ENCODE peak calls at places on chromosomes 13 and 19, in five cellular contexts. V, A, X, E and H are unnamed samples.
A peak's percentile ranks its signal among the peaks of the same experiment; 100 is the strongest.

GRCh38 chr13:31885994-31886393 is 145.6 kb upstream of the FRY start:
- DNase-seq in V (peak; percentile 47), A (no peak), X (no peak), E (peak; percentile 70), H (peak; percentile 17)

GRCh38 chr19:14218615-14219330 is 12.8 kb upstream of the ADGRL1 start:
- DNase-seq in V (no peak), A (no peak), X (no peak), E (no peak), H (no peak)

GRCh38 chr19:39401549-39402416 is 4.9 kb upstream of the ZFP36 start:
- DNase-seq in V (no peak), A (peak; percentile 85), X (peak; percentile 76), E (no peak), H (peak; percentile 58)

GRCh38 chr13:104286566-104287290 is 1220.5 kb upstream of the SLC10A2 start:
- DNase-seq in V (no peak), A (no peak), X (no peak), E (no peak), H (no peak)

GRCh38 chr19:17757125-17757524 is 5.8 kb downstream of the FCHO1 start:
- DNase-seq in V (no peak), A (no peak), X (no peak), E (no peak), H (peak; percentile 67)

GRCh38 chr13:94329277-94329676 is 150.2 kb downstream of the DCT start:
- DNase-seq in V (no peak), A (no peak), X (no peak), E (no peak), H (no peak)

GRCh38 chr13:62321139-62321538 is 905.5 kb upstream of the PCDH20 start:
- DNase-seq in V (no peak), A (no peak), X (no peak), E (no peak), H (no peak)

GRCh38 chr19:48715276-48715675 is 4.2 kb downstream of the MAMSTR start:
- DNase-seq in V (peak; percentile 44), A (no peak), X (no peak), E (no peak), H (no peak)

GRCh38 chr19:4375164-4375619 is 25.2 kb downstream of the SH3GL1 start:
- DNase-seq in V (no peak), A (no peak), X (no peak), E (no peak), H (peak; percentile 50)

GRCh38 chr13:100517706-100518105 is 70.9 kb downstream of the GGACT start:
- DNase-seq in V (no peak), A (no peak), X (no peak), E (no peak), H (no peak)

GRCh38 chr13:46896346-46897138 is at the start of gene HTR2A:
- DNase-seq in V (no peak), A (no peak), X (no peak), E (no peak), H (peak; percentile 40)

GRCh38 chr13:101415358-101416174 is 742 bp downstream of the NALCN start:
- DNase-seq in V (no peak), A (no peak), X (no peak), E (no peak), H (no peak)

GRCh38 chr13:52348983-52349780 is 56.8 kb downstream of the THSD1 start:
- DNase-seq in V (no peak), A (no peak), X (peak; percentile 5), E (no peak), H (peak; percentile 83)

GRCh38 chr19:2353159-2353894 is 6.7 kb upstream of the TMPRSS9 start:
- DNase-seq in V (no peak), A (no peak), X (no peak), E (no peak), H (no peak)

GRCh38 chr13:109785892-109786450 is 412 bp downstream of the IRS2 start:
- DNase-seq in V (no peak), A (no peak), X (no peak), E (no peak), H (no peak)

GRCh38 chr19:17555929-17556813 is 722 bp downstream of the COLGALT1 start:
- DNase-seq in V (no peak), A (no peak), X (peak; percentile 17), E (peak; percentile 20), H (peak; percentile 75)

GRCh38 chr19:7844405-7844804 is 14.4 kb downstream of the EVI5L start:
- DNase-seq in V (no peak), A (no peak), X (no peak), E (no peak), H (no peak)

GRCh38 chr19:47331931-47332547 is at the start of gene C5AR2:
- DNase-seq in V (no peak), A (no peak), X (no peak), E (no peak), H (no peak)